ENCODE peak calls at places on chromosomes 4 and X, in ten cellular contexts. One of them, this sample, is unnamed.

GRCh38 chr4:20589436-20589835 is 110.8 kb upstream of the PACRGL start:
- DNase-seq in Peyer's patch: no peak
- DNase-seq in brain microvascular endothelial cell: no peak
- DNase-seq in kidney epithelial cell: no peak
- DNase-seq in T-cell: no peak
- DNase-seq in D341Med: no peak
- DNase-seq in KBM-7: no peak
- DNase-seq in kidney glomerular epithelial cell: no peak
- DNase-seq in GM10248: no peak
- DNase-seq in NCI-H2227 treated with DMSO at 0.1 percent for 48 hours: no peak
- DNase-seq in this sample: no peak

GRCh38 chr4:11805837-11806236 is 377.1 kb upstream of the HS3ST1 start:
- DNase-seq in GM10248: no peak
- DNase-seq in kidney epithelial cell: no peak
- DNase-seq in NCI-H2227 treated with DMSO at 0.1 percent for 48 hours: no peak
- DNase-seq in brain microvascular endothelial cell: peak
- DNase-seq in KBM-7: peak
- DNase-seq in D341Med: peak
- DNase-seq in Peyer's patch: no peak
- DNase-seq in T-cell: no peak
- DNase-seq in kidney glomerular epithelial cell: peak
- DNase-seq in this sample: no peak

GRCh38 chrX:10370976-10371375 is 214.2 kb downstream of the CLCN4 start:
- DNase-seq in Peyer's patch: no peak
- DNase-seq in NCI-H2227 treated with DMSO at 0.1 percent for 48 hours: no peak
- DNase-seq in T-cell: no peak
- DNase-seq in KBM-7: no peak
- DNase-seq in D341Med: no peak
- DNase-seq in brain microvascular endothelial cell: no peak
- DNase-seq in kidney glomerular epithelial cell: no peak
- DNase-seq in kidney epithelial cell: no peak
- DNase-seq in GM10248: no peak
- DNase-seq in this sample: no peak

GRCh38 chrX:9396930-9397329 is 67.9 kb upstream of the TBL1X start:
- DNase-seq in Peyer's patch: no peak
- DNase-seq in kidney epithelial cell: peak
- DNase-seq in brain microvascular endothelial cell: no peak
- DNase-seq in D341Med: no peak
- DNase-seq in NCI-H2227 treated with DMSO at 0.1 percent for 48 hours: no peak
- DNase-seq in KBM-7: peak
- DNase-seq in T-cell: no peak
- DNase-seq in kidney glomerular epithelial cell: peak
- DNase-seq in GM10248: no peak
- DNase-seq in this sample: no peak

GRCh38 chr4:37528161-37528560 is 158.0 kb downstream of the RELL1 start:
- DNase-seq in brain microvascular endothelial cell: no peak
- DNase-seq in T-cell: no peak
- DNase-seq in kidney epithelial cell: no peak
- DNase-seq in D341Med: no peak
- DNase-seq in NCI-H2227 treated with DMSO at 0.1 percent for 48 hours: no peak
- DNase-seq in GM10248: no peak
- DNase-seq in kidney glomerular epithelial cell: no peak
- DNase-seq in KBM-7: peak
- DNase-seq in Peyer's patch: no peak
- DNase-seq in this sample: no peak

GRCh38 chr4:113968473-113968872 is 11.0 kb downstream of the ARSJ start:
- DNase-seq in GM10248: no peak
- DNase-seq in T-cell: no peak
- DNase-seq in brain microvascular endothelial cell: no peak
- DNase-seq in NCI-H2227 treated with DMSO at 0.1 percent for 48 hours: no peak
- DNase-seq in Peyer's patch: no peak
- DNase-seq in kidney glomerular epithelial cell: no peak
- DNase-seq in kidney epithelial cell: no peak
- DNase-seq in KBM-7: no peak
- DNase-seq in D341Med: no peak
- DNase-seq in this sample: no peak

GRCh38 chr4:140186651-140187315 is 32.8 kb upstream of the MAML3 start:
- DNase-seq in GM10248: no peak
- DNase-seq in NCI-H2227 treated with DMSO at 0.1 percent for 48 hours: no peak
- DNase-seq in Peyer's patch: no peak
- DNase-seq in KBM-7: no peak
- DNase-seq in kidney epithelial cell: peak
- DNase-seq in D341Med: no peak
- DNase-seq in T-cell: no peak
- DNase-seq in kidney glomerular epithelial cell: peak
- DNase-seq in brain microvascular endothelial cell: peak
- DNase-seq in this sample: no peak

GRCh38 chr4:52051213-52051614 is at the start of gene SPATA18:
- DNase-seq in KBM-7: no peak
- DNase-seq in Peyer's patch: no peak
- DNase-seq in GM10248: peak
- DNase-seq in T-cell: no peak
- DNase-seq in kidney epithelial cell: no peak
- DNase-seq in NCI-H2227 treated with DMSO at 0.1 percent for 48 hours: no peak
- DNase-seq in D341Med: peak
- DNase-seq in kidney glomerular epithelial cell: no peak
- DNase-seq in brain microvascular endothelial cell: no peak
- DNase-seq in this sample: no peak

GRCh38 chrX:120380699-120381098 is 18.8 kb downstream of the ATP1B4 start:
- DNase-seq in T-cell: no peak
- DNase-seq in Peyer's patch: peak
- DNase-seq in kidney glomerular epithelial cell: peak
- DNase-seq in kidney epithelial cell: no peak
- DNase-seq in D341Med: peak
- DNase-seq in NCI-H2227 treated with DMSO at 0.1 percent for 48 hours: peak
- DNase-seq in GM10248: peak
- DNase-seq in KBM-7: peak
- DNase-seq in brain microvascular endothelial cell: no peak
- DNase-seq in this sample: peak

GRCh38 chr4:132564920-132565319 is 584.2 kb upstream of the PCDH10 start:
- DNase-seq in KBM-7: no peak
- DNase-seq in kidney epithelial cell: no peak
- DNase-seq in kidney glomerular epithelial cell: no peak
- DNase-seq in GM10248: no peak
- DNase-seq in D341Med: no peak
- DNase-seq in Peyer's patch: no peak
- DNase-seq in NCI-H2227 treated with DMSO at 0.1 percent for 48 hours: no peak
- DNase-seq in T-cell: no peak
- DNase-seq in brain microvascular endothelial cell: no peak
- DNase-seq in this sample: no peak

GRCh38 chr4:158769175-158769831 is 477 bp downstream of the FNIP2 start:
- DNase-seq in NCI-H2227 treated with DMSO at 0.1 percent for 48 hours: no peak
- DNase-seq in Peyer's patch: peak
- DNase-seq in brain microvascular endothelial cell: no peak
- DNase-seq in KBM-7: peak
- DNase-seq in kidney glomerular epithelial cell: peak
- DNase-seq in T-cell: peak
- DNase-seq in kidney epithelial cell: no peak
- DNase-seq in D341Med: no peak
- DNase-seq in GM10248: peak
- DNase-seq in this sample: peak

GRCh38 chr4:1722551-1723071 is 1.3 kb downstream of the TACC3 start:
- DNase-seq in T-cell: no peak
- DNase-seq in kidney epithelial cell: no peak
- DNase-seq in KBM-7: no peak
- DNase-seq in D341Med: no peak
- DNase-seq in GM10248: no peak
- DNase-seq in kidney glomerular epithelial cell: no peak
- DNase-seq in Peyer's patch: no peak
- DNase-seq in brain microvascular endothelial cell: no peak
- DNase-seq in NCI-H2227 treated with DMSO at 0.1 percent for 48 hours: no peak
- DNase-seq in this sample: no peak

GRCh38 chr4:145887241-145887964 is 51.2 kb downstream of the ZNF827 start:
- DNase-seq in kidney epithelial cell: no peak
- DNase-seq in T-cell: no peak
- DNase-seq in brain microvascular endothelial cell: peak
- DNase-seq in D341Med: no peak
- DNase-seq in Peyer's patch: no peak
- DNase-seq in GM10248: no peak
- DNase-seq in kidney glomerular epithelial cell: no peak
- DNase-seq in KBM-7: no peak
- DNase-seq in NCI-H2227 treated with DMSO at 0.1 percent for 48 hours: no peak
- DNase-seq in this sample: no peak

GRCh38 chr4:151403656-151404055 is 5.3 kb upstream of the FHIP1A start:
- DNase-seq in KBM-7: peak
- DNase-seq in brain microvascular endothelial cell: no peak
- DNase-seq in kidney epithelial cell: no peak
- DNase-seq in GM10248: no peak
- DNase-seq in D341Med: no peak
- DNase-seq in Peyer's patch: no peak
- DNase-seq in T-cell: no peak
- DNase-seq in NCI-H2227 treated with DMSO at 0.1 percent for 48 hours: no peak
- DNase-seq in kidney glomerular epithelial cell: no peak
- DNase-seq in this sample: no peak

GRCh38 chr4:25993564-25994185 is 79.7 kb downstream of the SMIM20 start:
- DNase-seq in GM10248: peak
- DNase-seq in NCI-H2227 treated with DMSO at 0.1 percent for 48 hours: no peak
- DNase-seq in kidney glomerular epithelial cell: no peak
- DNase-seq in KBM-7: peak
- DNase-seq in Peyer's patch: peak
- DNase-seq in brain microvascular endothelial cell: no peak
- DNase-seq in kidney epithelial cell: no peak
- DNase-seq in D341Med: peak
- DNase-seq in T-cell: no peak
- DNase-seq in this sample: no peak

GRCh38 chr4:8383451-8384160 is 56.9 kb downstream of the ACOX3 start:
- DNase-seq in D341Med: no peak
- DNase-seq in T-cell: no peak
- DNase-seq in NCI-H2227 treated with DMSO at 0.1 percent for 48 hours: no peak
- DNase-seq in Peyer's patch: no peak
- DNase-seq in kidney epithelial cell: no peak
- DNase-seq in brain microvascular endothelial cell: peak
- DNase-seq in GM10248: no peak
- DNase-seq in KBM-7: no peak
- DNase-seq in kidney glomerular epithelial cell: no peak
- DNase-seq in this sample: no peak

GRCh38 chrX:67614006-67614405 is 70.2 kb downstream of the AR start:
- DNase-seq in NCI-H2227 treated with DMSO at 0.1 percent for 48 hours: no peak
- DNase-seq in brain microvascular endothelial cell: peak
- DNase-seq in kidney glomerular epithelial cell: no peak
- DNase-seq in KBM-7: no peak
- DNase-seq in GM10248: no peak
- DNase-seq in Peyer's patch: no peak
- DNase-seq in T-cell: no peak
- DNase-seq in kidney epithelial cell: no peak
- DNase-seq in D341Med: no peak
- DNase-seq in this sample: no peak

GRCh38 chrX:46653482-46653881 is 79.9 kb downstream of the CHST7 start:
- DNase-seq in brain microvascular endothelial cell: no peak
- DNase-seq in kidney glomerular epithelial cell: no peak
- DNase-seq in GM10248: no peak
- DNase-seq in KBM-7: peak
- DNase-seq in kidney epithelial cell: no peak
- DNase-seq in NCI-H2227 treated with DMSO at 0.1 percent for 48 hours: no peak
- DNase-seq in T-cell: no peak
- DNase-seq in D341Med: peak
- DNase-seq in Peyer's patch: no peak
- DNase-seq in this sample: no peak

GRCh38 chrX:133986008-133986683 is 752 bp upstream of the GPC3 start:
- DNase-seq in kidney glomerular epithelial cell: no peak
- DNase-seq in NCI-H2227 treated with DMSO at 0.1 percent for 48 hours: no peak
- DNase-seq in Peyer's patch: no peak
- DNase-seq in kidney epithelial cell: no peak
- DNase-seq in GM10248: no peak
- DNase-seq in T-cell: no peak
- DNase-seq in D341Med: no peak
- DNase-seq in brain microvascular endothelial cell: no peak
- DNase-seq in KBM-7: no peak
- DNase-seq in this sample: no peak

GRCh38 chr4:157204634-157205244 is 15.8 kb upstream of the GRIA2 start:
- DNase-seq in KBM-7: peak
- DNase-seq in NCI-H2227 treated with DMSO at 0.1 percent for 48 hours: no peak
- DNase-seq in T-cell: no peak
- DNase-seq in brain microvascular endothelial cell: no peak
- DNase-seq in kidney glomerular epithelial cell: no peak
- DNase-seq in Peyer's patch: no peak
- DNase-seq in kidney epithelial cell: no peak
- DNase-seq in GM10248: peak
- DNase-seq in D341Med: peak
- DNase-seq in this sample: no peak

GRCh38 chr4:46329118-46329976 is 60.6 kb downstream of the GABRA2 start:
- DNase-seq in GM10248: peak
- DNase-seq in kidney epithelial cell: peak
- DNase-seq in NCI-H2227 treated with DMSO at 0.1 percent for 48 hours: no peak
- DNase-seq in brain microvascular endothelial cell: no peak
- DNase-seq in D341Med: peak
- DNase-seq in kidney glomerular epithelial cell: peak
- DNase-seq in T-cell: no peak
- DNase-seq in KBM-7: peak
- DNase-seq in Peyer's patch: no peak
- DNase-seq in this sample: no peak

GRCh38 chr4:104677122-104677521 is 182.4 kb upstream of the CXXC4 start:
- DNase-seq in T-cell: no peak
- DNase-seq in NCI-H2227 treated with DMSO at 0.1 percent for 48 hours: peak
- DNase-seq in Peyer's patch: no peak
- DNase-seq in kidney epithelial cell: peak
- DNase-seq in D341Med: no peak
- DNase-seq in GM10248: no peak
- DNase-seq in KBM-7: peak
- DNase-seq in kidney glomerular epithelial cell: peak
- DNase-seq in brain microvascular endothelial cell: no peak
- DNase-seq in this sample: no peak

GRCh38 chr4:136342666-136343065 is 1189.6 kb downstream of the PCDH18 start:
- DNase-seq in T-cell: no peak
- DNase-seq in kidney epithelial cell: no peak
- DNase-seq in kidney glomerular epithelial cell: no peak
- DNase-seq in Peyer's patch: no peak
- DNase-seq in NCI-H2227 treated with DMSO at 0.1 percent for 48 hours: no peak
- DNase-seq in brain microvascular endothelial cell: no peak
- DNase-seq in D341Med: no peak
- DNase-seq in GM10248: no peak
- DNase-seq in KBM-7: no peak
- DNase-seq in this sample: no peak

GRCh38 chrX:40090961-40091360 is 6.8 kb downstream of the BCOR start:
- DNase-seq in D341Med: no peak
- DNase-seq in kidney epithelial cell: no peak
- DNase-seq in T-cell: no peak
- DNase-seq in brain microvascular endothelial cell: no peak
- DNase-seq in GM10248: no peak
- DNase-seq in kidney glomerular epithelial cell: no peak
- DNase-seq in NCI-H2227 treated with DMSO at 0.1 percent for 48 hours: no peak
- DNase-seq in Peyer's patch: no peak
- DNase-seq in KBM-7: no peak
- DNase-seq in this sample: no peak

GRCh38 chrX:10526442-10526841 is 93.9 kb downstream of the MID1 start:
- DNase-seq in D341Med: no peak
- DNase-seq in NCI-H2227 treated with DMSO at 0.1 percent for 48 hours: no peak
- DNase-seq in KBM-7: no peak
- DNase-seq in kidney glomerular epithelial cell: no peak
- DNase-seq in Peyer's patch: no peak
- DNase-seq in brain microvascular endothelial cell: no peak
- DNase-seq in kidney epithelial cell: no peak
- DNase-seq in GM10248: no peak
- DNase-seq in T-cell: no peak
- DNase-seq in this sample: no peak

GRCh38 chr4:132504438-132504837 is 644.7 kb upstream of the PCDH10 start:
- DNase-seq in NCI-H2227 treated with DMSO at 0.1 percent for 48 hours: no peak
- DNase-seq in T-cell: no peak
- DNase-seq in GM10248: no peak
- DNase-seq in brain microvascular endothelial cell: no peak
- DNase-seq in KBM-7: no peak
- DNase-seq in kidney glomerular epithelial cell: no peak
- DNase-seq in Peyer's patch: no peak
- DNase-seq in D341Med: no peak
- DNase-seq in kidney epithelial cell: peak
- DNase-seq in this sample: no peak

GRCh38 chr4:125735107-125735506 is 420.4 kb downstream of the FAT4 start:
- DNase-seq in KBM-7: no peak
- DNase-seq in NCI-H2227 treated with DMSO at 0.1 percent for 48 hours: no peak
- DNase-seq in kidney glomerular epithelial cell: peak
- DNase-seq in D341Med: no peak
- DNase-seq in GM10248: no peak
- DNase-seq in Peyer's patch: no peak
- DNase-seq in brain microvascular endothelial cell: peak
- DNase-seq in T-cell: no peak
- DNase-seq in kidney epithelial cell: peak
- DNase-seq in this sample: no peak